ENCODE peak calls at places on chromosome 22, in five cellular contexts. One of them, this sample, is unnamed.

GRCh38 chr22:48889209-48889830 is 938.4 kb downstream of the BRD1 start:
- DNase-seq in activated naive CD4-positive, alpha-beta T cell: no peak
- DNase-seq in SJSA1: no peak
- DNase-seq in mammary epithelial cell: no peak
- DNase-seq in GM13976: no peak
- DNase-seq in this sample: no peak

GRCh38 chr22:24106385-24107381 is 74.6 kb upstream of the SUSD2 start:
- DNase-seq in activated naive CD4-positive, alpha-beta T cell: no peak
- DNase-seq in SJSA1: no peak
- DNase-seq in mammary epithelial cell: no peak
- DNase-seq in GM13976: peak
- DNase-seq in this sample: peak

GRCh38 chr22:42820075-42820763 is 36.9 kb downstream of the ARFGAP3 start:
- DNase-seq in activated naive CD4-positive, alpha-beta T cell: no peak
- DNase-seq in SJSA1: peak
- DNase-seq in mammary epithelial cell: peak
- DNase-seq in GM13976: no peak
- DNase-seq in this sample: no peak

GRCh38 chr22:21865041-21865440 is 2.4 kb downstream of the MAPK1 start:
- DNase-seq in activated naive CD4-positive, alpha-beta T cell: no peak
- DNase-seq in SJSA1: peak
- DNase-seq in mammary epithelial cell: peak
- DNase-seq in GM13976: no peak
- DNase-seq in this sample: no peak

GRCh38 chr22:46614070-46614931 is 5.9 kb upstream of the GRAMD4 start:
- DNase-seq in activated naive CD4-positive, alpha-beta T cell: no peak
- DNase-seq in SJSA1: no peak
- DNase-seq in mammary epithelial cell: no peak
- DNase-seq in GM13976: peak
- DNase-seq in this sample: peak

GRCh38 chr22:33302049-33302545 is 243.9 kb upstream of the SYN3 start:
- DNase-seq in activated naive CD4-positive, alpha-beta T cell: peak
- DNase-seq in SJSA1: peak
- DNase-seq in mammary epithelial cell: peak
- DNase-seq in GM13976: peak
- DNase-seq in this sample: peak

GRCh38 chr22:21443735-21444421 is 23.3 kb upstream of the TMEM191C start:
- DNase-seq in activated naive CD4-positive, alpha-beta T cell: no peak
- DNase-seq in SJSA1: no peak
- DNase-seq in mammary epithelial cell: no peak
- DNase-seq in GM13976: no peak
- DNase-seq in this sample: no peak

GRCh38 chr22:42964994-42965699 is 49.8 kb downstream of the PACSIN2 start:
- DNase-seq in activated naive CD4-positive, alpha-beta T cell: no peak
- DNase-seq in SJSA1: no peak
- DNase-seq in mammary epithelial cell: no peak
- DNase-seq in GM13976: no peak
- DNase-seq in this sample: no peak

GRCh38 chr22:44890416-44891292 is 119.2 kb downstream of the PHF21B start:
- DNase-seq in activated naive CD4-positive, alpha-beta T cell: no peak
- DNase-seq in SJSA1: no peak
- DNase-seq in mammary epithelial cell: no peak
- DNase-seq in GM13976: peak
- DNase-seq in this sample: no peak

GRCh38 chr22:36349726-36350125 is 38.0 kb downstream of the MYH9 start:
- DNase-seq in activated naive CD4-positive, alpha-beta T cell: no peak
- DNase-seq in SJSA1: peak
- DNase-seq in mammary epithelial cell: no peak
- DNase-seq in GM13976: no peak
- DNase-seq in this sample: no peak

GRCh38 chr22:23774922-23775436 is 2.3 kb downstream of the MMP11 start:
- DNase-seq in activated naive CD4-positive, alpha-beta T cell: no peak
- DNase-seq in SJSA1: peak
- DNase-seq in mammary epithelial cell: no peak
- DNase-seq in GM13976: no peak
- DNase-seq in this sample: no peak

GRCh38 chr22:49216579-49216978 is 611.1 kb downstream of the BRD1 start:
- DNase-seq in activated naive CD4-positive, alpha-beta T cell: no peak
- DNase-seq in SJSA1: no peak
- DNase-seq in mammary epithelial cell: no peak
- DNase-seq in GM13976: no peak
- DNase-seq in this sample: no peak

GRCh38 chr22:37193629-37194191 is 5.7 kb upstream of the C1QTNF6 start:
- DNase-seq in activated naive CD4-positive, alpha-beta T cell: no peak
- DNase-seq in SJSA1: peak
- DNase-seq in mammary epithelial cell: peak
- DNase-seq in GM13976: peak
- DNase-seq in this sample: no peak

GRCh38 chr22:44369916-44370804 is 57.4 kb upstream of the SHISAL1 start:
- DNase-seq in activated naive CD4-positive, alpha-beta T cell: no peak
- DNase-seq in SJSA1: no peak
- DNase-seq in mammary epithelial cell: no peak
- DNase-seq in GM13976: no peak
- DNase-seq in this sample: no peak

This sample was measured in central memory CD8-positive, alpha-beta T cell.